ENCODE peak calls at places on chromosomes 12 and 14, in nine cellular contexts. One of them, this sample, is unnamed. For H3K27me3 and H3K36me3, the result is how much of the 10 kb centered on the place peaks cover.

GRCh38 chr14:90658541-90658967 is 157.7 kb downstream of the TTC7B start:
- DNase-seq in tibial nerve: no peak
- DNase-seq in transverse colon: no peak
- DNase-seq in K562: no peak
- DNase-seq in right atrium auricular region: no peak
- DNase-seq in kidney epithelial cell: no peak
- DNase-seq in lung: no peak
- DNase-seq in sigmoid colon: no peak
- DNase-seq in fibroblast of lung: peak
- DNase-seq in this sample: no peak

GRCh38 chr14:94051115-94051514 is 25.0 kb downstream of the OTUB2 start:
- DNase-seq in kidney epithelial cell: no peak
- DNase-seq in right atrium auricular region: peak
- DNase-seq in lung: peak
- DNase-seq in K562: no peak
- DNase-seq in fibroblast of lung: peak
- DNase-seq in sigmoid colon: peak
- DNase-seq in transverse colon: peak
- DNase-seq in tibial nerve: peak
- DNase-seq in this sample: peak

GRCh38 chr12:112987561-112987960 is 9.2 kb downstream of the OAS2 start:
- DNase-seq in fibroblast of lung: no peak
- DNase-seq in tibial nerve: no peak
- DNase-seq in kidney epithelial cell: no peak
- DNase-seq in lung: no peak
- DNase-seq in right atrium auricular region: no peak
- DNase-seq in K562: no peak
- DNase-seq in transverse colon: no peak
- DNase-seq in sigmoid colon: no peak
- DNase-seq in this sample: no peak

GRCh38 chr12:96908170-96908675 is 1.2 kb downstream of the NEDD1 start:
- DNase-seq in K562: no peak
- DNase-seq in lung: no peak
- DNase-seq in transverse colon: no peak
- DNase-seq in fibroblast of lung: no peak
- DNase-seq in right atrium auricular region: no peak
- DNase-seq in tibial nerve: no peak
- DNase-seq in sigmoid colon: no peak
- DNase-seq in kidney epithelial cell: no peak
- DNase-seq in this sample: no peak

GRCh38 chr14:34596891-34597290 is 33.1 kb downstream of the SNX6 start:
- DNase-seq in tibial nerve: no peak
- DNase-seq in K562: no peak
- DNase-seq in right atrium auricular region: no peak
- DNase-seq in fibroblast of lung: no peak
- DNase-seq in transverse colon: no peak
- DNase-seq in kidney epithelial cell: no peak
- DNase-seq in sigmoid colon: peak
- DNase-seq in lung: no peak
- DNase-seq in this sample: no peak

GRCh38 chr12:12505544-12506501 is 56.8 kb downstream of the DUSP16 start:
- DNase-seq in kidney epithelial cell: peak
- DNase-seq in sigmoid colon: no peak
- DNase-seq in right atrium auricular region: no peak
- DNase-seq in transverse colon: no peak
- DNase-seq in fibroblast of lung: peak
- DNase-seq in K562: peak
- DNase-seq in lung: no peak
- DNase-seq in tibial nerve: peak
- DNase-seq in this sample: no peak

GRCh38 chr12:104494816-104495158 is 38.0 kb downstream of the CHST11 start:
- DNase-seq in transverse colon: no peak
- DNase-seq in K562: no peak
- DNase-seq in sigmoid colon: no peak
- DNase-seq in kidney epithelial cell: no peak
- DNase-seq in right atrium auricular region: no peak
- DNase-seq in tibial nerve: no peak
- DNase-seq in fibroblast of lung: no peak
- DNase-seq in lung: no peak
- DNase-seq in this sample: no peak

GRCh38 chr12:12835378-12836145 is 22.4 kb downstream of the DDX47 start:
- DNase-seq in K562: peak
- DNase-seq in right atrium auricular region: no peak
- DNase-seq in lung: peak
- DNase-seq in sigmoid colon: no peak
- DNase-seq in tibial nerve: no peak
- DNase-seq in fibroblast of lung: peak
- DNase-seq in transverse colon: no peak
- DNase-seq in kidney epithelial cell: peak
- DNase-seq in this sample: no peak

GRCh38 chr12:109723311-109723791 is 9.7 kb downstream of the FAM222A start:
- DNase-seq in transverse colon: peak
- DNase-seq in kidney epithelial cell: no peak
- DNase-seq in fibroblast of lung: no peak
- DNase-seq in lung: no peak
- DNase-seq in K562: no peak
- DNase-seq in tibial nerve: no peak
- DNase-seq in sigmoid colon: peak
- DNase-seq in right atrium auricular region: no peak
- DNase-seq in this sample: peak

GRCh38 chr12:42587564-42588307 is 1.8 kb downstream of the PRICKLE1 start:
- DNase-seq in K562: no peak
- DNase-seq in transverse colon: no peak
- DNase-seq in lung: no peak
- DNase-seq in sigmoid colon: no peak
- DNase-seq in kidney epithelial cell: no peak
- DNase-seq in fibroblast of lung: no peak
- DNase-seq in right atrium auricular region: no peak
- DNase-seq in tibial nerve: no peak
- DNase-seq in this sample: no peak

GRCh38 chr14:92646952-92647461 is 101.4 kb downstream of the LGMN start:
- DNase-seq in sigmoid colon: peak
- DNase-seq in transverse colon: peak
- DNase-seq in right atrium auricular region: no peak
- DNase-seq in kidney epithelial cell: no peak
- DNase-seq in lung: no peak
- DNase-seq in tibial nerve: no peak
- DNase-seq in K562: no peak
- DNase-seq in fibroblast of lung: peak
- DNase-seq in this sample: no peak

GRCh38 chr12:49662998-49663843 is 39.9 kb downstream of the PRPF40B start:
- DNase-seq in K562: peak
- DNase-seq in tibial nerve: peak
- DNase-seq in sigmoid colon: peak
- DNase-seq in transverse colon: peak
- DNase-seq in right atrium auricular region: peak
- DNase-seq in lung: peak
- DNase-seq in fibroblast of lung: peak
- DNase-seq in kidney epithelial cell: no peak
- DNase-seq in this sample: peak

GRCh38 chr14:99206053-99206452 is 65.9 kb downstream of the BCL11B start:
- DNase-seq in lung: no peak
- DNase-seq in right atrium auricular region: no peak
- DNase-seq in tibial nerve: no peak
- DNase-seq in K562: no peak
- DNase-seq in kidney epithelial cell: no peak
- DNase-seq in sigmoid colon: no peak
- DNase-seq in fibroblast of lung: no peak
- DNase-seq in transverse colon: no peak
- DNase-seq in this sample: no peak

GRCh38 chr14:96095581-96096476 is 56.7 kb downstream of the C14orf132 start:
- DNase-seq in tibial nerve: no peak
- DNase-seq in sigmoid colon: no peak
- DNase-seq in kidney epithelial cell: no peak
- DNase-seq in right atrium auricular region: no peak
- DNase-seq in lung: peak
- DNase-seq in K562: no peak
- DNase-seq in transverse colon: no peak
- DNase-seq in fibroblast of lung: peak
- DNase-seq in this sample: no peak

GRCh38 chr12:132955094-132955932 is 793 bp downstream of the ZNF605 start:
- DNase-seq in transverse colon: peak
- DNase-seq in K562: peak
- DNase-seq in lung: peak
- DNase-seq in fibroblast of lung: peak
- DNase-seq in kidney epithelial cell: no peak
- DNase-seq in tibial nerve: peak
- DNase-seq in sigmoid colon: peak
- DNase-seq in right atrium auricular region: peak
- DNase-seq in this sample: peak

GRCh38 chr14:32932302-32932920 is 6.3 kb upstream of the NPAS3 start:
- DNase-seq in tibial nerve: no peak
- DNase-seq in lung: no peak
- DNase-seq in sigmoid colon: no peak
- DNase-seq in kidney epithelial cell: no peak
- DNase-seq in fibroblast of lung: no peak
- DNase-seq in transverse colon: no peak
- DNase-seq in K562: no peak
- DNase-seq in right atrium auricular region: no peak
- DNase-seq in this sample: no peak
- H3K27me3 ChIP-seq in tibial nerve: under half
- H3K27me3 ChIP-seq in lung: under half
- H3K27me3 ChIP-seq in sigmoid colon: under half
- H3K27me3 ChIP-seq in kidney epithelial cell: under half
- H3K27me3 ChIP-seq in fibroblast of lung: half or more
- H3K27me3 ChIP-seq in transverse colon: half or more
- H3K27me3 ChIP-seq in K562: under half
- H3K27me3 ChIP-seq in right atrium auricular region: under half
- H3K27me3 ChIP-seq in this sample: half or more

DNA sequence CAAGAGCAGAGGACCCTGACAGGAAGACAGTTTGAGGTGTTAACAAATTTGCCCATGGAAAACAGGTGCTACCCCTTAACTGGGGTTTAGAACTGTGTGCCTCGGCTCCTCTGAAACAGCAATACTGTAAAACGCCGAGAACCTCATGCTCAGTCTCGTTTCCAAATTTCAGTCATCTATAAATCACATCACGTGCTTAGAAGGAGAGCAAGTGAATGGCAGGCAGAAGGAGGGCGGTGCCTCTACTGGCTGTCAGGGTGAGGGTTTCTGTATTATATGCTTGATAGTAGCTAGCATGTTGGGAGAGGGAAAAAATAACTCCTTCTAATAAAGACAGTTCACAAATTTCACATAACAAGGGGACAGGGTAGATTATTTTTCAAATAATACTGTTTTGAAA is 4.8 kb downstream of the OR4K13 start:
- DNase-seq in right atrium auricular region: no peak
- DNase-seq in lung: no peak
- DNase-seq in tibial nerve: no peak
- DNase-seq in transverse colon: no peak
- DNase-seq in kidney epithelial cell: no peak
- DNase-seq in fibroblast of lung: no peak
- DNase-seq in sigmoid colon: no peak
- DNase-seq in K562: no peak
- DNase-seq in this sample: no peak
- H3K36me3 ChIP-seq in right atrium auricular region: under half
- H3K36me3 ChIP-seq in lung: under half
- H3K36me3 ChIP-seq in tibial nerve: under half
- H3K36me3 ChIP-seq in transverse colon: under half
- H3K36me3 ChIP-seq in kidney epithelial cell: under half
- H3K36me3 ChIP-seq in fibroblast of lung: under half
- H3K36me3 ChIP-seq in sigmoid colon: under half
- H3K36me3 ChIP-seq in K562: under half
- H3K36me3 ChIP-seq in this sample: under half

GRCh38 chr14:36518031-36518585 is 1.9 kb downstream of the NKX2-1 start:
- DNase-seq in right atrium auricular region: no peak
- DNase-seq in fibroblast of lung: no peak
- DNase-seq in lung: no peak
- DNase-seq in kidney epithelial cell: no peak
- DNase-seq in sigmoid colon: no peak
- DNase-seq in transverse colon: no peak
- DNase-seq in K562: no peak
- DNase-seq in tibial nerve: no peak
- DNase-seq in this sample: no peak

GRCh38 chr14:36517242-36518030 is 2.6 kb downstream of the NKX2-1 start:
- DNase-seq in sigmoid colon: no peak
- DNase-seq in fibroblast of lung: no peak
- DNase-seq in tibial nerve: no peak
- DNase-seq in transverse colon: no peak
- DNase-seq in right atrium auricular region: no peak
- DNase-seq in kidney epithelial cell: no peak
- DNase-seq in K562: no peak
- DNase-seq in lung: no peak
- DNase-seq in this sample: no peak

GRCh38 chr14:36516719-36517241 is 3.3 kb downstream of the NKX2-1 start:
- DNase-seq in kidney epithelial cell: no peak
- DNase-seq in lung: no peak
- DNase-seq in transverse colon: no peak
- DNase-seq in right atrium auricular region: no peak
- DNase-seq in sigmoid colon: no peak
- DNase-seq in K562: no peak
- DNase-seq in fibroblast of lung: no peak
- DNase-seq in tibial nerve: no peak
- DNase-seq in this sample: no peak

GRCh38 chr14:36519431-36520321 is at the start of gene NKX2-1:
- DNase-seq in sigmoid colon: no peak
- DNase-seq in transverse colon: no peak
- DNase-seq in kidney epithelial cell: no peak
- DNase-seq in right atrium auricular region: no peak
- DNase-seq in fibroblast of lung: peak
- DNase-seq in tibial nerve: no peak
- DNase-seq in lung: peak
- DNase-seq in K562: no peak
- DNase-seq in this sample: no peak

GRCh38 chr14:36518586-36519430 is 1.2 kb downstream of the NKX2-1 start:
- DNase-seq in lung: no peak
- DNase-seq in fibroblast of lung: no peak
- DNase-seq in sigmoid colon: no peak
- DNase-seq in kidney epithelial cell: no peak
- DNase-seq in K562: no peak
- DNase-seq in transverse colon: no peak
- DNase-seq in right atrium auricular region: no peak
- DNase-seq in tibial nerve: no peak
- DNase-seq in this sample: no peak
- H3K27me3 ChIP-seq in lung: under half
- H3K27me3 ChIP-seq in fibroblast of lung: half or more
- H3K27me3 ChIP-seq in sigmoid colon: half or more
- H3K27me3 ChIP-seq in kidney epithelial cell: half or more
- H3K27me3 ChIP-seq in K562: under half
- H3K27me3 ChIP-seq in transverse colon: half or more
- H3K27me3 ChIP-seq in right atrium auricular region: under half
- H3K27me3 ChIP-seq in tibial nerve: half or more
- H3K27me3 ChIP-seq in this sample: half or more

DNA sequence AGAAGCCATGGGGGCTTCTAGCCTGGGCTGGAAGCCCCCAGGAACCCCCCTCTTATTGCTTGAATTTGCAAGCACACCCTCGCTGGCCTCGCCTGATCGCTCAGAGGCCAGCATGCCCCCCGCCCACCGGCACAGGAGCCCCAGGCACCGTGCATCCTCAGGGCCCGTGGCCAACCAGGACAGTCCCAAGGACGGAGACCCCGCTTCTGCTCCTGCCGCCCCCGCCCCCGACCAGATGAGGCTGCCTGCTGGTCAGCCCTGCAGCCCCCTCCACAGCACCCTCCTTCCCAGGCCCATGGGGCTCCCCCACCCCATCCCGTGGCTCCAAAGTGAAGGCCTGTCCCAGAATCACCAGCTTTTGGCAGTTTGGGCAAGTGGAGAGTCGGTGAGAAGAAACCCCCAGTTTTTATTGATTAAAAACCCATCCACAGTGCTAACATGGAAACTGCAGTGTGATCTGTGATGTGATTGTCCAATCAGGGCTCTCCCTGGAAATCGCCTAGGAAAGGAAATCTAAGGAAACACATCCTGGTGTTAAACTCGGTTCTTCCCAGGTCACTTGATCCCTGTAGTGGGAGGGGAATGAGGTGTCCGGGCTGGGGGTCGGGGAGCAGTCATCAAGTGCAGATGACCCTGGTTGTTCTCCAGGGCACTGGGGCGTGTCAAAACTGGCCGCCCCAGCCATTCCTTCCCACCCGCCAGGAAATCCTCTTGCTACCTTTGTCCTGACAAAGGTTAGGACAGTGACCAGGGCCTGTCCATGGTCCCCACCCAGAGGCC is 21.0 kb downstream of the RAB35 start:
- DNase-seq in sigmoid colon: no peak
- DNase-seq in K562: no peak
- DNase-seq in transverse colon: no peak
- DNase-seq in fibroblast of lung: no peak
- DNase-seq in right atrium auricular region: no peak
- DNase-seq in tibial nerve: no peak
- DNase-seq in kidney epithelial cell: no peak
- DNase-seq in lung: no peak
- DNase-seq in this sample: no peak
- H3K36me3 ChIP-seq in sigmoid colon: under half
- H3K36me3 ChIP-seq in K562: half or more
- H3K36me3 ChIP-seq in transverse colon: under half
- H3K36me3 ChIP-seq in fibroblast of lung: under half
- H3K36me3 ChIP-seq in right atrium auricular region: under half
- H3K36me3 ChIP-seq in tibial nerve: half or more
- H3K36me3 ChIP-seq in kidney epithelial cell: under half
- H3K36me3 ChIP-seq in lung: half or more
- H3K36me3 ChIP-seq in this sample: half or more

This sample was measured in heart right ventricle.